ENCODE peak calls at places on chromosomes 6 and 20, in five cellular contexts. One of them, this sample, is unnamed. For H3K4me1, the result is how much of the 10 kb centered on the place peaks cover.

GRCh38 chr20:1376453-1377270 is 16.2 kb downstream of the FKBP1A start:
- DNase-seq in adrenal gland: no peak
- DNase-seq in Panc1: no peak
- DNase-seq in neural progenitor cell: peak
- DNase-seq in CD4-positive, CD25-positive, alpha-beta regulatory T cell: no peak
- DNase-seq in this sample: no peak

GRCh38 chr6:28693751-28694443 is 168.2 kb downstream of the GPX5 start:
- DNase-seq in CD4-positive, CD25-positive, alpha-beta regulatory T cell: no peak
- DNase-seq in Panc1: peak
- DNase-seq in adrenal gland: no peak
- DNase-seq in neural progenitor cell: peak
- DNase-seq in this sample: no peak

GRCh38 chr6:47392251-47392650 is 82.5 kb upstream of the TNFRSF21 start:
- DNase-seq in neural progenitor cell: no peak
- DNase-seq in CD4-positive, CD25-positive, alpha-beta regulatory T cell: no peak
- DNase-seq in adrenal gland: no peak
- DNase-seq in Panc1: no peak
- DNase-seq in this sample: no peak

GRCh38 chr6:139625998-139626975 is 251.8 kb upstream of the CITED2 start:
- DNase-seq in adrenal gland: no peak
- DNase-seq in Panc1: no peak
- DNase-seq in neural progenitor cell: no peak
- DNase-seq in CD4-positive, CD25-positive, alpha-beta regulatory T cell: no peak
- DNase-seq in this sample: no peak

GRCh38 chr6:104789770-104790190 is 69.9 kb downstream of the HACE1 start:
- DNase-seq in adrenal gland: no peak
- DNase-seq in neural progenitor cell: no peak
- DNase-seq in CD4-positive, CD25-positive, alpha-beta regulatory T cell: peak
- DNase-seq in Panc1: peak
- DNase-seq in this sample: peak

GRCh38 chr20:17721802-17722486 is 22.2 kb downstream of the BANF2 start:
- DNase-seq in CD4-positive, CD25-positive, alpha-beta regulatory T cell: no peak
- DNase-seq in adrenal gland: no peak
- DNase-seq in neural progenitor cell: no peak
- DNase-seq in Panc1: no peak
- DNase-seq in this sample: peak

GRCh38 chr6:90343581-90343980 is 46.9 kb upstream of the BACH2 start:
- DNase-seq in Panc1: no peak
- DNase-seq in CD4-positive, CD25-positive, alpha-beta regulatory T cell: no peak
- DNase-seq in neural progenitor cell: no peak
- DNase-seq in adrenal gland: peak
- DNase-seq in this sample: no peak

GRCh38 chr6:109008951-109009760 is 85.5 kb downstream of the SESN1 start:
- DNase-seq in neural progenitor cell: peak
- DNase-seq in Panc1: peak
- DNase-seq in adrenal gland: peak
- DNase-seq in CD4-positive, CD25-positive, alpha-beta regulatory T cell: peak
- DNase-seq in this sample: peak

GRCh38 chr6:27867941-27868705 is 44.1 kb downstream of the OR2B2 start:
- DNase-seq in adrenal gland: no peak
- DNase-seq in neural progenitor cell: no peak
- DNase-seq in CD4-positive, CD25-positive, alpha-beta regulatory T cell: no peak
- DNase-seq in Panc1: no peak
- DNase-seq in this sample: no peak

GRCh38 chr20:12305555-12305954 is 387.9 kb downstream of the BTBD3 start:
- DNase-seq in Panc1: no peak
- DNase-seq in adrenal gland: no peak
- DNase-seq in neural progenitor cell: peak
- DNase-seq in CD4-positive, CD25-positive, alpha-beta regulatory T cell: no peak
- DNase-seq in this sample: no peak

GRCh38 chr6:40474937-40475336 is 112.2 kb downstream of the LRFN2 start:
- DNase-seq in CD4-positive, CD25-positive, alpha-beta regulatory T cell: no peak
- DNase-seq in adrenal gland: no peak
- DNase-seq in Panc1: no peak
- DNase-seq in neural progenitor cell: peak
- DNase-seq in this sample: no peak

GRCh38 chr6:11828185-11828897 is 49.7 kb upstream of the ADTRP start:
- DNase-seq in adrenal gland: no peak
- DNase-seq in CD4-positive, CD25-positive, alpha-beta regulatory T cell: no peak
- DNase-seq in neural progenitor cell: no peak
- DNase-seq in Panc1: no peak
- DNase-seq in this sample: no peak

GRCh38 chr6:22145823-22146379 is 150.9 kb downstream of the PRL start:
- DNase-seq in adrenal gland: peak
- DNase-seq in Panc1: peak
- DNase-seq in CD4-positive, CD25-positive, alpha-beta regulatory T cell: no peak
- DNase-seq in neural progenitor cell: no peak
- DNase-seq in this sample: no peak

GRCh38 chr6:124995645-124996325 is 33.5 kb downstream of the RNF217 start:
- DNase-seq in Panc1: no peak
- DNase-seq in adrenal gland: no peak
- DNase-seq in neural progenitor cell: no peak
- DNase-seq in CD4-positive, CD25-positive, alpha-beta regulatory T cell: no peak
- DNase-seq in this sample: no peak

GRCh38 chr20:53291548-53291947 is 302.1 kb downstream of the ZNF217 start:
- DNase-seq in neural progenitor cell: peak
- DNase-seq in adrenal gland: peak
- DNase-seq in Panc1: no peak
- DNase-seq in CD4-positive, CD25-positive, alpha-beta regulatory T cell: no peak
- DNase-seq in this sample: no peak

GRCh38 chr20:40493551-40493950 is 195.5 kb downstream of the MAFB start:
- DNase-seq in neural progenitor cell: no peak
- DNase-seq in CD4-positive, CD25-positive, alpha-beta regulatory T cell: no peak
- DNase-seq in Panc1: no peak
- DNase-seq in adrenal gland: no peak
- DNase-seq in this sample: no peak

GRCh38 chr6:44302856-44303255 is 10.3 kb downstream of the AARS2 start:
- DNase-seq in CD4-positive, CD25-positive, alpha-beta regulatory T cell: no peak
- DNase-seq in Panc1: no peak
- DNase-seq in neural progenitor cell: no peak
- DNase-seq in adrenal gland: no peak
- DNase-seq in this sample: no peak

GRCh38 chr6:154308986-154309385 is 47.6 kb downstream of the IPCEF1 start:
- DNase-seq in adrenal gland: no peak
- DNase-seq in CD4-positive, CD25-positive, alpha-beta regulatory T cell: no peak
- DNase-seq in Panc1: no peak
- DNase-seq in neural progenitor cell: no peak
- DNase-seq in this sample: no peak

GRCh38 chr6:33304216-33304615 is 5.5 kb upstream of the RGL2 start:
- DNase-seq in adrenal gland: no peak
- DNase-seq in CD4-positive, CD25-positive, alpha-beta regulatory T cell: no peak
- DNase-seq in neural progenitor cell: no peak
- DNase-seq in Panc1: no peak
- DNase-seq in this sample: no peak

GRCh38 chr6:122007366-122007765 is 392.1 kb upstream of the HSF2 start:
- DNase-seq in Panc1: no peak
- DNase-seq in adrenal gland: no peak
- DNase-seq in neural progenitor cell: peak
- DNase-seq in CD4-positive, CD25-positive, alpha-beta regulatory T cell: no peak
- DNase-seq in this sample: no peak

GRCh38 chr20:63968928-63969760 is 586 bp downstream of the ZNF512B start:
- DNase-seq in adrenal gland: no peak
- DNase-seq in CD4-positive, CD25-positive, alpha-beta regulatory T cell: peak
- DNase-seq in neural progenitor cell: peak
- DNase-seq in Panc1: no peak
- DNase-seq in this sample: peak

GRCh38 chr6:32152414-32153251 is 894 bp upstream of the PRRT1 start:
- DNase-seq in neural progenitor cell: peak
- DNase-seq in Panc1: no peak
- DNase-seq in CD4-positive, CD25-positive, alpha-beta regulatory T cell: no peak
- DNase-seq in adrenal gland: peak
- DNase-seq in this sample: peak

GRCh38 chr6:96015321-96015790 is 418 bp upstream of the FUT9 start:
- DNase-seq in Panc1: no peak
- DNase-seq in adrenal gland: no peak
- DNase-seq in CD4-positive, CD25-positive, alpha-beta regulatory T cell: no peak
- DNase-seq in neural progenitor cell: peak
- DNase-seq in this sample: no peak

GRCh38 chr20:62364911-62365736 is 2.0 kb downstream of the LAMA5 start:
- DNase-seq in CD4-positive, CD25-positive, alpha-beta regulatory T cell: no peak
- DNase-seq in Panc1: no peak
- DNase-seq in adrenal gland: peak
- DNase-seq in neural progenitor cell: no peak
- DNase-seq in this sample: no peak

GRCh38 chr6:87494761-87495422 is 22.1 kb downstream of the SLC35A1 start:
- DNase-seq in CD4-positive, CD25-positive, alpha-beta regulatory T cell: no peak
- DNase-seq in Panc1: no peak
- DNase-seq in neural progenitor cell: no peak
- DNase-seq in adrenal gland: no peak
- DNase-seq in this sample: no peak

GRCh38 chr6:7161253-7161623 is 53.5 kb downstream of the RREB1 start:
- DNase-seq in neural progenitor cell: no peak
- DNase-seq in adrenal gland: no peak
- DNase-seq in Panc1: no peak
- DNase-seq in CD4-positive, CD25-positive, alpha-beta regulatory T cell: no peak
- DNase-seq in this sample: no peak
- H3K4me1 ChIP-seq in neural progenitor cell: under half
- H3K4me1 ChIP-seq in adrenal gland: half or more
- H3K4me1 ChIP-seq in Panc1: under half
- H3K4me1 ChIP-seq in CD4-positive, CD25-positive, alpha-beta regulatory T cell: under half
- H3K4me1 ChIP-seq in this sample: under half

GRCh38 chr6:166624275-166624674 is 2.8 kb downstream of the RPS6KA2 start:
- DNase-seq in neural progenitor cell: no peak
- DNase-seq in CD4-positive, CD25-positive, alpha-beta regulatory T cell: no peak
- DNase-seq in Panc1: no peak
- DNase-seq in adrenal gland: peak
- DNase-seq in this sample: no peak

GRCh38 chr6:166620478-166621113 is 6.5 kb downstream of the RPS6KA2 start:
- DNase-seq in neural progenitor cell: no peak
- DNase-seq in Panc1: no peak
- DNase-seq in adrenal gland: no peak
- DNase-seq in CD4-positive, CD25-positive, alpha-beta regulatory T cell: no peak
- DNase-seq in this sample: no peak

GRCh38 chr6:166621114-166621540 is 5.9 kb downstream of the RPS6KA2 start:
- DNase-seq in Panc1: no peak
- DNase-seq in adrenal gland: no peak
- DNase-seq in CD4-positive, CD25-positive, alpha-beta regulatory T cell: no peak
- DNase-seq in neural progenitor cell: no peak
- DNase-seq in this sample: peak

GRCh38 chr6:166625356-166625755 is 1.7 kb downstream of the RPS6KA2 start:
- DNase-seq in Panc1: no peak
- DNase-seq in adrenal gland: no peak
- DNase-seq in neural progenitor cell: no peak
- DNase-seq in CD4-positive, CD25-positive, alpha-beta regulatory T cell: no peak
- DNase-seq in this sample: no peak

GRCh38 chr6:166623318-166623717 is 3.7 kb downstream of the RPS6KA2 start:
- DNase-seq in adrenal gland: no peak
- DNase-seq in Panc1: no peak
- DNase-seq in neural progenitor cell: no peak
- DNase-seq in CD4-positive, CD25-positive, alpha-beta regulatory T cell: no peak
- DNase-seq in this sample: no peak
- H3K4me1 ChIP-seq in adrenal gland: under half
- H3K4me1 ChIP-seq in Panc1: under half
- H3K4me1 ChIP-seq in neural progenitor cell: under half
- H3K4me1 ChIP-seq in CD4-positive, CD25-positive, alpha-beta regulatory T cell: under half
- H3K4me1 ChIP-seq in this sample: under half

GRCh38 chr6:112247275-112247674 is 7.1 kb downstream of the LAMA4 start:
- DNase-seq in CD4-positive, CD25-positive, alpha-beta regulatory T cell: no peak
- DNase-seq in Panc1: no peak
- DNase-seq in adrenal gland: no peak
- DNase-seq in neural progenitor cell: no peak
- DNase-seq in this sample: no peak

GRCh38 chr6:112251170-112251945 is 3.0 kb downstream of the LAMA4 start:
- DNase-seq in CD4-positive, CD25-positive, alpha-beta regulatory T cell: no peak
- DNase-seq in Panc1: no peak
- DNase-seq in neural progenitor cell: no peak
- DNase-seq in adrenal gland: peak
- DNase-seq in this sample: no peak

GRCh38 chr6:112245511-112246203 is 8.7 kb downstream of the LAMA4 start:
- DNase-seq in adrenal gland: no peak
- DNase-seq in neural progenitor cell: no peak
- DNase-seq in Panc1: no peak
- DNase-seq in CD4-positive, CD25-positive, alpha-beta regulatory T cell: no peak
- DNase-seq in this sample: no peak

GRCh38 chr6:112252571-112253504 is 1.5 kb downstream of the LAMA4 start:
- DNase-seq in Panc1: no peak
- DNase-seq in adrenal gland: no peak
- DNase-seq in CD4-positive, CD25-positive, alpha-beta regulatory T cell: no peak
- DNase-seq in neural progenitor cell: no peak
- DNase-seq in this sample: no peak

DNA sequence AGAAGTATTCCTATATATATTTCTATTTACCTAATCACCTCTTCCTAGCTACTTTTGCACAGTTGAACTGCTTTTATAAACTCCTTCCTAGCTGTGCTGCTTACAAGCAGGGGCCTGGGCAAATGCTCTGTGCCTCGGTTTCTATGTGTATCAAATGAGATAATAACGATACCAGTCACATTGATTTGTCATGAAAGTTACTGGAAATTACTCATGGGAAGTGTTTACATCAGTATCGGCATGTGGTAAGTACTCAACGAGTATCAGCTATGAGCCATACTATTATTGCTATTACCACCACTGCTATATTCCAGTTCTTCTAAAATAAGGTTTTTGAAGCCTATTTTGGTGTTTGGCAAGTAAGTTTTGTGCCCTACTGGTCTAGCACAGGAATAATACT is 4.9 kb downstream of the LAMA4 start:
- DNase-seq in Panc1: no peak
- DNase-seq in CD4-positive, CD25-positive, alpha-beta regulatory T cell: no peak
- DNase-seq in adrenal gland: no peak
- DNase-seq in neural progenitor cell: no peak
- DNase-seq in this sample: no peak
- H3K4me1 ChIP-seq in Panc1: under half
- H3K4me1 ChIP-seq in CD4-positive, CD25-positive, alpha-beta regulatory T cell: under half
- H3K4me1 ChIP-seq in adrenal gland: under half
- H3K4me1 ChIP-seq in neural progenitor cell: under half
- H3K4me1 ChIP-seq in this sample: under half

GRCh38 chr6:3412779-3413500 is 43.9 kb downstream of the SLC22A23 start:
- DNase-seq in adrenal gland: no peak
- DNase-seq in Panc1: no peak
- DNase-seq in neural progenitor cell: no peak
- DNase-seq in CD4-positive, CD25-positive, alpha-beta regulatory T cell: no peak
- DNase-seq in this sample: no peak

GRCh38 chr6:3414704-3415453 is 42.0 kb downstream of the SLC22A23 start:
- DNase-seq in neural progenitor cell: no peak
- DNase-seq in Panc1: no peak
- DNase-seq in adrenal gland: no peak
- DNase-seq in CD4-positive, CD25-positive, alpha-beta regulatory T cell: no peak
- DNase-seq in this sample: no peak

GRCh38 chr6:3411967-3412778 is 44.7 kb downstream of the SLC22A23 start:
- DNase-seq in CD4-positive, CD25-positive, alpha-beta regulatory T cell: no peak
- DNase-seq in adrenal gland: no peak
- DNase-seq in neural progenitor cell: no peak
- DNase-seq in Panc1: no peak
- DNase-seq in this sample: no peak

GRCh38 chr6:3415490-3415889 is 41.4 kb downstream of the SLC22A23 start:
- DNase-seq in CD4-positive, CD25-positive, alpha-beta regulatory T cell: no peak
- DNase-seq in adrenal gland: no peak
- DNase-seq in Panc1: no peak
- DNase-seq in neural progenitor cell: no peak
- DNase-seq in this sample: no peak

DNA sequence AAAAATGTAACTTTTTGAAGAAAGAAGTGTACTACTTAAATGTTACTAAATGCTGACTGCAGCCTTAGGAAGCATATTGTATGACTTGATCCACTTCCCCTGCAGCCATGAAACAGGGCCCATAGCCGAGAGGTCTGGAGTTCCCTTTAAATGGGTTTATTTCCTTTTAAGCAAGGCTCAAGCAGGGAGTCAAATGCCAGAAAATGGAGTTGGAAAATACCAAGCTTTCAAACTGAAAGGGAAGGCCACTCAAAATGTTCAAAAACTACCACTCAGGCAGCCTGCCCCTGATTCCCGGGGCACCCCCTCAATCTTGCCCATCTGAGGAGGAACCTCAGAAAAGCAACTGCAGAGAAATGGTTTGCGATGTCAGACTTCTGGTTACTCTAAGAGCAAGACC is 43.2 kb downstream of the SLC22A23 start:
- DNase-seq in Panc1: no peak
- DNase-seq in CD4-positive, CD25-positive, alpha-beta regulatory T cell: no peak
- DNase-seq in neural progenitor cell: no peak
- DNase-seq in adrenal gland: no peak
- DNase-seq in this sample: no peak
- H3K4me1 ChIP-seq in Panc1: under half
- H3K4me1 ChIP-seq in CD4-positive, CD25-positive, alpha-beta regulatory T cell: under half
- H3K4me1 ChIP-seq in neural progenitor cell: under half
- H3K4me1 ChIP-seq in adrenal gland: under half
- H3K4me1 ChIP-seq in this sample: under half

This sample was measured in small intestine.